ENCODE peak calls at places on chromosomes 16 and 17, in five cellular contexts. K is stimulated activated naive B cell treated with anti-CD40 and anti-IgM and Interleukin-4, amounts not matched to agents 10 μg/mL and 1 μg/mL and 100 μg/mL, for 72 hours; G is glutamatergic neuron; Y is GM04504; H is activated CD4-positive, alpha-beta T cell treated with anti-CD3 and anti-CD28 coated beads, Interleukin-2, amount 50 U/mL, for 1 hour. R is an unnamed sample.

GRCh38 chr16:546909-547770 is 13.1 kb upstream of the PRR35 start:
- DNase-seq in H (peak; percentile 47), Y (no peak), K (peak; percentile 44), G (peak; percentile 75), R (no peak)

GRCh38 chr17:1813088-1813487 is 16.6 kb downstream of the SMYD4 start:
- DNase-seq in G (no peak), K (no peak), Y (no peak), H (no peak), R (no peak)

GRCh38 chr17:19010729-19011505 is 6.4 kb upstream of the FAM83G start:
- DNase-seq in K (no peak), G (no peak), Y (no peak), H (no peak), R (no peak)

GRCh38 chr17:4389079-4389478 is 22.6 kb upstream of the UBE2G1 start:
- DNase-seq in H (no peak), Y (no peak), G (no peak), K (no peak), R (no peak)

GRCh38 chr17:49390548-49391324 is 23.9 kb downstream of the PHB1 start:
- DNase-seq in Y (no peak), K (peak; percentile 30), G (no peak), H (no peak), R (no peak)

GRCh38 chr17:42055496-42055895 is 5.1 kb upstream of the C17orf113 start:
- DNase-seq in G (no peak), H (no peak), Y (no peak), K (no peak), R (no peak)

GRCh38 chr16:70602831-70603230 is 43.5 kb upstream of the IL34 start:
- DNase-seq in G (peak; percentile 56), K (no peak), H (no peak), Y (no peak), R (no peak)

GRCh38 chr17:41917957-41918391 is 777 bp downstream of the ACLY start:
- DNase-seq in H (peak; percentile 31), Y (no peak), K (no peak), G (peak; percentile 77), R (no peak)

GRCh38 chr17:29145289-29146058 is 34.7 kb downstream of the MYO18A start:
- DNase-seq in Y (peak; percentile 55), K (peak; percentile 62), G (peak; percentile 66), H (peak; percentile 66), R (peak; percentile 70)

GRCh38 chr17:64540118-64540776 is 33.5 kb downstream of the CEP95 start:
- DNase-seq in K (no peak), G (no peak), Y (no peak), H (no peak), R (no peak)

GRCh38 chr16:86383488-86384262 is 126.7 kb upstream of the FOXF1 start:
- DNase-seq in G (no peak), K (no peak), Y (no peak), H (no peak), R (peak; percentile 39)

GRCh38 chr17:71304498-71305158 is 816.2 kb upstream of the SOX9 start:
- DNase-seq in H (no peak), G (no peak), Y (no peak), K (no peak), R (no peak)

GRCh38 chr17:15485045-15485444 is 17.6 kb upstream of the CDRT4 start:
- DNase-seq in G (no peak), K (no peak), Y (no peak), H (no peak), R (no peak)

GRCh38 chr16:84022641-84023040 is 20.0 kb downstream of the SLC38A8 start:
- DNase-seq in K (no peak), G (no peak), Y (no peak), H (no peak), R (no peak)

GRCh38 chr17:20270336-20270735 is 197.0 kb downstream of the LGALS9B start:
- DNase-seq in H (no peak), K (no peak), G (no peak), Y (no peak), R (no peak)

GRCh38 chr17:31224366-31224765 is 72.7 kb downstream of the OMG start:
- DNase-seq in Y (no peak), H (no peak), G (no peak), K (no peak), R (no peak)

GRCh38 chr17:62627904-62628603 is 584 bp downstream of the MRC2 start:
- DNase-seq in H (no peak), Y (no peak), K (peak; percentile 24), G (no peak), R (no peak)

GRCh38 chr17:48187867-48188608 is 80.5 kb downstream of the SNX11 start:
- DNase-seq in K (no peak), G (no peak), H (no peak), Y (no peak), R (no peak)

GRCh38 chr17:35416659-35417058 is 15.6 kb downstream of the SLFN12 start:
- DNase-seq in K (no peak), Y (no peak), H (no peak), G (no peak), R (no peak)

GRCh38 chr17:6503641-6504195 is 52.6 kb downstream of the PITPNM3 start:
- DNase-seq in G (no peak), K (no peak), Y (no peak), H (no peak), R (no peak)

GRCh38 chr17:67018429-67019125 is 25.8 kb upstream of the CACNG1 start:
- DNase-seq in Y (no peak), G (peak; percentile 42), H (no peak), K (no peak), R (no peak)

GRCh38 chr17:1999557-2000251 is 25.4 kb downstream of the RTN4RL1 start:
- DNase-seq in Y (peak; percentile 48), G (peak; percentile 77), K (no peak), H (no peak), R (no peak)

GRCh38 chr17:7307686-7308624 is 527 bp downstream of the EIF5A start:
- DNase-seq in K (peak; percentile 50), G (peak; percentile 60), Y (no peak), H (peak; percentile 59), R (no peak)

GRCh38 chr16:87461466-87461975 is 31.3 kb downstream of the ZCCHC14 start:
- DNase-seq in K (peak; percentile 11), G (peak; percentile 47), H (peak; percentile 12), Y (no peak), R (no peak)

GRCh38 chr17:40485851-40486512 is 15.4 kb downstream of the TNS4 start:
- DNase-seq in Y (peak; percentile 97), H (peak; percentile 21), G (no peak), K (no peak), R (peak; percentile 97)

GRCh38 chr16:30026449-30026848 is 3.5 kb downstream of the C16orf92 start:
- DNase-seq in H (no peak), G (no peak), Y (no peak), K (no peak), R (no peak)

GRCh38 chr17:69704935-69705334 is 290.4 kb downstream of the MAP2K6 start:
- DNase-seq in H (no peak), Y (no peak), G (no peak), K (no peak), R (no peak)

GRCh38 chr16:2001035-2001434 is 8.6 kb downstream of the ZNF598 start:
- DNase-seq in K (no peak), G (no peak), Y (no peak), H (no peak), R (no peak)

GRCh38 chr17:13746379-13746778 is 144.7 kb upstream of the HS3ST3A1 start:
- DNase-seq in G (no peak), K (no peak), Y (no peak), H (no peak), R (no peak)

GRCh38 chr16:2474877-2475412 is at the start of gene TBC1D24:
- DNase-seq in K (peak; percentile 84), Y (peak; percentile 64), H (peak; percentile 61), G (peak; percentile 94), R (peak; percentile 27)

R was measured in astrocyte of the cerebellum.